ENCODE peak calls at places on chromosome 17, in five cellular contexts. K, A, Q, Z and P are unnamed samples.

GRCh38 chr17:78780852-78781338 is 1.2 kb downstream of the CYTH1 start:
- DNase-seq in Q (no peak), K (no peak), Z (no peak), A (no peak), P (no peak)

GRCh38 chr17:45381001-45381400 is 51.7 kb downstream of the ARHGAP27 start:
- DNase-seq in Q (no peak), A (no peak), Z (no peak), K (no peak), P (no peak)

GRCh38 chr17:78223061-78223460 is 8.4 kb upstream of the TMEM235 start:
- DNase-seq in Z (no peak), Q (no peak), K (no peak), A (no peak), P (no peak)

GRCh38 chr17:45229681-45230409 is 8.2 kb downstream of the FMNL1 start:
- DNase-seq in Z (no peak), K (no peak), A (no peak), Q (no peak), P (no peak)

GRCh38 chr17:45812102-45812501 is 28.0 kb downstream of the CRHR1 start:
- DNase-seq in Q (no peak), K (no peak), A (no peak), Z (no peak), P (no peak)

GRCh38 chr17:48718781-48719641 is 3.3 kb downstream of the PRAC1 start:
- DNase-seq in A (no peak), Q (no peak), Z (no peak), K (no peak), P (no peak)

GRCh38 chr17:82956146-82956725 is 116.4 kb upstream of the ZNF750 start:
- DNase-seq in K (no peak), Q (no peak), A (no peak), Z (no peak), P (no peak)

GRCh38 chr17:82153295-82153691 is 55.3 kb upstream of the FASN start:
- DNase-seq in Z (no peak), K (no peak), A (no peak), Q (no peak), P (no peak)

GRCh38 chr17:39765159-39765558 is 27.4 kb downstream of the GRB7 start:
- DNase-seq in K (no peak), A (no peak), Q (no peak), Z (no peak), P (no peak)

GRCh38 chr17:77501751-77502625 is 361.2 kb downstream of the SEC14L1 start:
- DNase-seq in Q (no peak), K (no peak), A (no peak), Z (no peak), P (no peak)

GRCh38 chr17:63345598-63345997 is 100.5 kb downstream of the CYB561 start:
- DNase-seq in Z (no peak), K (no peak), A (no peak), Q (no peak), P (no peak)

GRCh38 chr17:82978765-82979349 is 100.6 kb upstream of the METRNL start:
- DNase-seq in K (no peak), A (no peak), Q (no peak), Z (no peak), P (no peak)

GRCh38 chr17:11948791-11949190 is 48.5 kb downstream of the ZNF18 start:
- DNase-seq in K (no peak), A (no peak), Q (no peak), Z (peak; percentile 15), P (no peak)

GRCh38 chr17:57744195-57745170 is 616 bp downstream of the CCDC182 start:
- DNase-seq in A (no peak), Q (no peak), K (no peak), Z (no peak), P (no peak)

GRCh38 chr17:10614536-10615155 is 42.5 kb downstream of the MYH3 start:
- DNase-seq in K (peak; percentile 5), Z (peak; percentile 15), A (peak; percentile 20), Q (peak; percentile 3), P (no peak)

GRCh38 chr17:50505731-50506130 is 2.5 kb upstream of the MYCBPAP start:
- DNase-seq in Q (no peak), Z (no peak), A (no peak), K (no peak), P (no peak)

GRCh38 chr17:66032082-66032712 is 159.7 kb downstream of the CEP112 start:
- DNase-seq in Q (no peak), A (no peak), K (no peak), Z (no peak), P (no peak)

GRCh38 chr17:31926100-31926729 is 10.6 kb upstream of the SUZ12 start:
- DNase-seq in K (no peak), Q (no peak), A (no peak), Z (no peak), P (no peak)

GRCh38 chr17:40949406-40949805 is 12.0 kb upstream of the KRT23 start:
- DNase-seq in Z (no peak), A (no peak), Q (no peak), K (no peak), P (no peak)

GRCh38 chr17:80036715-80037477 is 454 bp downstream of the CCDC40 start:
- DNase-seq in K (no peak), A (peak; percentile 81), Z (no peak), Q (no peak), P (peak; percentile 21)

GRCh38 chr17:76138234-76138895 is 2.7 kb downstream of the FOXJ1 start:
- DNase-seq in K (no peak), A (peak; percentile 16), Q (peak; percentile 57), Z (no peak), P (no peak)

GRCh38 chr17:66268247-66268927 is 34.0 kb upstream of the PRKCA start:
- DNase-seq in K (no peak), Q (no peak), Z (peak; percentile 56), A (no peak), P (no peak)

GRCh38 chr17:75502072-75502745 is 13.1 kb downstream of the CASKIN2 start:
- DNase-seq in A (no peak), Q (no peak), K (no peak), Z (no peak), P (no peak)

GRCh38 chr17:63482509-63482908 is 5.6 kb downstream of the ACE start:
- DNase-seq in Q (no peak), A (no peak), K (no peak), Z (no peak), P (no peak)